ENCODE peak calls at places on chromosomes 7 and 10, in four cellular contexts. One of them, this sample, is unnamed.

GRCh38 chr10:3136336-3136735 is 36.2 kb downstream of the PITRM1 start:
- DNase-seq in stromal cell of bone marrow: no peak
- DNase-seq in effector memory CD8-positive, alpha-beta T cell: no peak
- DNase-seq in CD4-positive, alpha-beta T cell: no peak
- DNase-seq in this sample: no peak

GRCh38 chr10:110407301-110408170 is 90.2 kb upstream of the DUSP5 start:
- DNase-seq in stromal cell of bone marrow: no peak
- DNase-seq in effector memory CD8-positive, alpha-beta T cell: no peak
- DNase-seq in CD4-positive, alpha-beta T cell: no peak
- DNase-seq in this sample: no peak

GRCh38 chr10:73588656-73589055 is 2.5 kb downstream of the USP54 start:
- DNase-seq in stromal cell of bone marrow: no peak
- DNase-seq in effector memory CD8-positive, alpha-beta T cell: no peak
- DNase-seq in CD4-positive, alpha-beta T cell: no peak
- DNase-seq in this sample: no peak

GRCh38 chr10:48880016-48880705 is 59.5 kb downstream of the LRRC18 start:
- DNase-seq in stromal cell of bone marrow: no peak
- DNase-seq in effector memory CD8-positive, alpha-beta T cell: no peak
- DNase-seq in CD4-positive, alpha-beta T cell: no peak
- DNase-seq in this sample: no peak

GRCh38 chr7:127690806-127691205 is 38.8 kb downstream of the SND1 start:
- DNase-seq in stromal cell of bone marrow: no peak
- DNase-seq in effector memory CD8-positive, alpha-beta T cell: no peak
- DNase-seq in CD4-positive, alpha-beta T cell: no peak
- DNase-seq in this sample: no peak

GRCh38 chr7:30869794-30870491 is 41.7 kb upstream of the AQP1 start:
- DNase-seq in stromal cell of bone marrow: no peak
- DNase-seq in effector memory CD8-positive, alpha-beta T cell: no peak
- DNase-seq in CD4-positive, alpha-beta T cell: no peak
- DNase-seq in this sample: no peak

GRCh38 chr10:102117391-102118159 is 2.6 kb downstream of the LDB1 start:
- DNase-seq in stromal cell of bone marrow: peak; percentile 52
- DNase-seq in effector memory CD8-positive, alpha-beta T cell: peak; percentile 55
- DNase-seq in CD4-positive, alpha-beta T cell: peak; percentile 59
- DNase-seq in this sample: no peak

GRCh38 chr7:35619863-35620262 is 75.1 kb downstream of the HERPUD2 start:
- DNase-seq in stromal cell of bone marrow: no peak
- DNase-seq in effector memory CD8-positive, alpha-beta T cell: no peak
- DNase-seq in CD4-positive, alpha-beta T cell: no peak
- DNase-seq in this sample: no peak

GRCh38 chr10:811781-812180 is 119.7 kb downstream of the LARP4B start:
- DNase-seq in stromal cell of bone marrow: no peak
- DNase-seq in effector memory CD8-positive, alpha-beta T cell: no peak
- DNase-seq in CD4-positive, alpha-beta T cell: no peak
- DNase-seq in this sample: no peak

GRCh38 chr7:92134271-92135099 is at the start of gene CYP51A1:
- DNase-seq in stromal cell of bone marrow: peak; percentile 85
- DNase-seq in effector memory CD8-positive, alpha-beta T cell: peak; percentile 96
- DNase-seq in CD4-positive, alpha-beta T cell: peak; percentile 89
- DNase-seq in this sample: peak; percentile 86

GRCh38 chr10:124048371-124049290 is 44.8 kb downstream of the CHST15 start:
- DNase-seq in stromal cell of bone marrow: no peak
- DNase-seq in effector memory CD8-positive, alpha-beta T cell: no peak
- DNase-seq in CD4-positive, alpha-beta T cell: no peak
- DNase-seq in this sample: no peak

GRCh38 chr7:135260930-135261721 is 27.5 kb downstream of the STRA8 start:
- DNase-seq in stromal cell of bone marrow: no peak
- DNase-seq in effector memory CD8-positive, alpha-beta T cell: no peak
- DNase-seq in CD4-positive, alpha-beta T cell: no peak
- DNase-seq in this sample: no peak

GRCh38 chr10:80472234-80473095 is 18.4 kb downstream of the TSPAN14 start:
- DNase-seq in stromal cell of bone marrow: peak; percentile 68
- DNase-seq in effector memory CD8-positive, alpha-beta T cell: no peak
- DNase-seq in CD4-positive, alpha-beta T cell: no peak
- DNase-seq in this sample: no peak

GRCh38 chr7:141114141-141114664 is 40.3 kb downstream of the TMEM178B start:
- DNase-seq in stromal cell of bone marrow: no peak
- DNase-seq in effector memory CD8-positive, alpha-beta T cell: no peak
- DNase-seq in CD4-positive, alpha-beta T cell: no peak
- DNase-seq in this sample: no peak

GRCh38 chr7:100100420-100101015 is 679 bp downstream of the MCM7 start:
- DNase-seq in stromal cell of bone marrow: peak; percentile 93
- DNase-seq in effector memory CD8-positive, alpha-beta T cell: peak; percentile 84
- DNase-seq in CD4-positive, alpha-beta T cell: peak; percentile 82
- DNase-seq in this sample: peak; percentile 96

GRCh38 chr7:35498416-35498815 is 196.5 kb downstream of the HERPUD2 start:
- DNase-seq in stromal cell of bone marrow: no peak
- DNase-seq in effector memory CD8-positive, alpha-beta T cell: no peak
- DNase-seq in CD4-positive, alpha-beta T cell: no peak
- DNase-seq in this sample: no peak

GRCh38 chr7:4849390-4849789 is 12.4 kb downstream of the PAPOLB start:
- DNase-seq in stromal cell of bone marrow: no peak
- DNase-seq in effector memory CD8-positive, alpha-beta T cell: no peak
- DNase-seq in CD4-positive, alpha-beta T cell: no peak
- DNase-seq in this sample: peak; percentile 10

GRCh38 chr7:20777377-20778062 is 9.2 kb downstream of the SP8 start:
- DNase-seq in stromal cell of bone marrow: no peak
- DNase-seq in effector memory CD8-positive, alpha-beta T cell: no peak
- DNase-seq in CD4-positive, alpha-beta T cell: no peak
- DNase-seq in this sample: no peak

GRCh38 chr7:18445483-18445882 is 50.1 kb upstream of the HDAC9 start:
- DNase-seq in stromal cell of bone marrow: no peak
- DNase-seq in effector memory CD8-positive, alpha-beta T cell: no peak
- DNase-seq in CD4-positive, alpha-beta T cell: no peak
- DNase-seq in this sample: no peak

GRCh38 chr7:5709347-5709950 is 72.0 kb downstream of the RNF216 start:
- DNase-seq in stromal cell of bone marrow: no peak
- DNase-seq in effector memory CD8-positive, alpha-beta T cell: no peak
- DNase-seq in CD4-positive, alpha-beta T cell: no peak
- DNase-seq in this sample: no peak

GRCh38 chr7:6258440-6259182 is 13.8 kb downstream of the CYTH3 start:
- DNase-seq in stromal cell of bone marrow: peak; percentile 95
- DNase-seq in effector memory CD8-positive, alpha-beta T cell: no peak
- DNase-seq in CD4-positive, alpha-beta T cell: no peak
- DNase-seq in this sample: peak; percentile 79

GRCh38 chr7:111560773-111561658 is 1.3 kb downstream of the IMMP2L start:
- DNase-seq in stromal cell of bone marrow: peak; percentile 6
- DNase-seq in effector memory CD8-positive, alpha-beta T cell: no peak
- DNase-seq in CD4-positive, alpha-beta T cell: no peak
- DNase-seq in this sample: peak; percentile 1

This sample was measured in GM04504.